ENCODE peak calls at places on chromosomes 2 and 18, in four cellular contexts. Y, M, C and T are unnamed samples.

GRCh38 chr2:86249176-86249842 is 50.1 kb downstream of the MRPL35 start:
- DNase-seq in Y (no peak), C (no peak), M (no peak), T (no peak)

GRCh38 chr2:142531375-142531774 is 346.1 kb upstream of the KYNU start:
- DNase-seq in C (no peak), M (no peak), Y (no peak), T (no peak)

GRCh38 chr2:112031916-112032582 is 23.0 kb upstream of the TMEM87B start:
- DNase-seq in M (no peak), Y (no peak), C (peak; percentile 81), T (peak; percentile 57)

GRCh38 chr2:62743506-62743905 is 38.0 kb downstream of the EHBP1 start:
- DNase-seq in C (no peak), Y (no peak), M (no peak), T (no peak)

GRCh38 chr2:74747411-74748080 is 86.4 kb upstream of the HK2 start:
- DNase-seq in Y (no peak), M (no peak), C (no peak), T (peak; percentile 51)

GRCh38 chr18:62258606-62259005 is 66.5 kb upstream of the TNFRSF11A start:
- DNase-seq in M (no peak), Y (no peak), C (no peak), T (no peak)

GRCh38 chr2:206217162-206217561 is 57.3 kb upstream of the ZDBF2 start:
- DNase-seq in Y (no peak), C (no peak), M (no peak), T (no peak)

GRCh38 chr2:202721621-202722020 is 86.9 kb downstream of the FAM117B start:
- DNase-seq in Y (no peak), M (no peak), C (no peak), T (no peak)

GRCh38 chr2:208399201-208399600 is 7.4 kb upstream of the PTH2R start:
- DNase-seq in C (no peak), Y (no peak), M (no peak), T (no peak)

GRCh38 chr2:187918996-187919821 is 365.0 kb upstream of the TFPI start:
- DNase-seq in C (no peak), Y (no peak), M (no peak), T (no peak)

GRCh38 chr2:75605770-75606535 is 40.6 kb upstream of the MRPL19 start:
- DNase-seq in M (no peak), C (no peak), Y (no peak), T (no peak)

GRCh38 chr2:136214284-136214683 is 96.3 kb upstream of the CXCR4 start:
- DNase-seq in C (no peak), Y (no peak), M (no peak), T (peak; percentile 79)

GRCh38 chr2:75100691-75101236 is 98.6 kb downstream of the TACR1 start:
- DNase-seq in M (no peak), C (no peak), Y (no peak), T (no peak)

GRCh38 chr2:219252084-219252483 is 959 bp upstream of the TUBA4B start:
- DNase-seq in Y (no peak), C (no peak), M (no peak), T (no peak)

GRCh38 chr2:86297382-86298147 is 39.9 kb downstream of the REEP1 start:
- DNase-seq in M (no peak), C (no peak), Y (no peak), T (no peak)

GRCh38 chr2:74440378-74441110 is 1.2 kb downstream of the RTKN start:
- DNase-seq in M (peak; percentile 92), C (peak; percentile 92), Y (no peak), T (no peak)

GRCh38 chr2:208103616-208104015 is 20.7 kb downstream of the CRYGD start:
- DNase-seq in C (no peak), M (no peak), Y (no peak), T (no peak)

GRCh38 chr2:207432471-207432870 is 97.3 kb upstream of the CREB1 start:
- DNase-seq in M (no peak), Y (no peak), C (no peak), T (no peak)

GRCh38 chr2:229297284-229297683 is 26.2 kb upstream of the PID1 start:
- DNase-seq in C (no peak), M (no peak), Y (no peak), T (peak; percentile 64)

GRCh38 chr2:147045113-147045512 is 799.7 kb upstream of the ACVR2A start:
- DNase-seq in Y (peak; percentile 8), C (peak; percentile 45), M (no peak), T (no peak)

GRCh38 chr2:205193829-205194228 is 488.5 kb upstream of the NRP2 start:
- DNase-seq in C (no peak), Y (no peak), M (no peak), T (no peak)
- TF ChIP-seq CTCF in C (no peak), Y (peak; percentile 31), M (no peak), T (no peak)

DNA sequence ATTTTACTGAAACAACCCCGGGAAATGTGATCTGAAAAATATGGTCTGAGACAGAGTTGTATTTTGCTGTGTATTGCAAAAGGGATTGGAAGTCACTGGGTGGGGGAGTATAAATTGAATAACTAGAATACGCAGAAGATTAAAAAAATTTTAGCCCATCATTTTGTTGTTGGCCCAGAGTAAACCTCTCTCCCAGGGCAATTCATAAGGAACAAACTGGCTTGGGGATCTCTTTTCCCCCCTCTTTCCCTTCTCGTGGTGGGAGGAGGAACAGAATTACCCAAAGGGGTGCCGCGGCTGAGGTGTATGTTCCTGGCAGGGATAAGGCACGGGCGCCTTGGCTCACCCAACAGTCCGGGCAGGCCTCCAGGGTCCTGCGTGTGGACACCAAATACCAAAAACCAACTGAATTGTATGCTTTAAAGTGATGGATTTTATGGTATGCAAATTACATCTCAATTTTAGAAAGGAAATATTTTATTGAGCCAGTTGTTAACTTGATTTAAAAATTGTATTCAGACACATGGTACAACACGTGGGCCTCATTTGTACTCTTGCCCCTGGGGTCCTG is 121.2 kb upstream of the SPRED2 start:
- DNase-seq in M (peak; percentile 60), Y (no peak), C (no peak), T (no peak)
- TF ChIP-seq CTCF in M (no peak), Y (peak; percentile 40), C (no peak), T (peak; percentile 54)

GRCh38 chr2:97664636-97664970 is 759 bp upstream of the ACTR1B start:
- DNase-seq in M (no peak), Y (peak; percentile 8), C (no peak), T (no peak)
- TF ChIP-seq CTCF in M (no peak), Y (no peak), C (no peak), T (peak; percentile 13)

GRCh38 chr18:79933765-79934164 is 17.7 kb downstream of the SLC66A2 start:
- DNase-seq in C (peak; percentile 64), Y (no peak), M (peak; percentile 78), T (no peak)
- TF ChIP-seq CTCF in C (peak; percentile 30), Y (no peak), M (peak; percentile 54), T (no peak)

GRCh38 chr2:120552079-120552478 is 183.6 kb upstream of the GLI2 start:
- DNase-seq in M (no peak), Y (no peak), C (no peak), T (no peak)

GRCh38 chr2:120554625-120555032 is 181.0 kb upstream of the GLI2 start:
- DNase-seq in C (no peak), Y (no peak), M (no peak), T (no peak)

GRCh38 chr2:120551540-120551939 is 184.1 kb upstream of the GLI2 start:
- DNase-seq in M (no peak), Y (no peak), C (no peak), T (no peak)

GRCh38 chr2:120550893-120551446 is 184.7 kb upstream of the GLI2 start:
- DNase-seq in Y (no peak), C (no peak), M (no peak), T (no peak)

GRCh38 chr2:120552800-120553471 is 182.7 kb upstream of the GLI2 start:
- DNase-seq in Y (peak; percentile 7), C (peak; percentile 89), M (peak; percentile 95), T (no peak)
- TF ChIP-seq CTCF in Y (no peak), C (peak; percentile 73), M (peak; percentile 93), T (peak; percentile 20)

GRCh38 chr2:168614291-168615018 is 158.4 kb downstream of the CERS6 start:
- DNase-seq in C (no peak), M (no peak), Y (no peak), T (no peak)
- TF ChIP-seq CTCF in C (no peak), M (no peak), Y (peak; percentile 30), T (no peak)

GRCh38 chr2:39730685-39731302 is 48.3 kb downstream of the THUMPD2 start:
- DNase-seq in C (no peak), Y (peak; percentile 41), M (no peak), T (no peak)
- TF ChIP-seq CTCF in C (peak; percentile 52), Y (peak; percentile 77), M (peak; percentile 38), T (peak; percentile 68)

DNA sequence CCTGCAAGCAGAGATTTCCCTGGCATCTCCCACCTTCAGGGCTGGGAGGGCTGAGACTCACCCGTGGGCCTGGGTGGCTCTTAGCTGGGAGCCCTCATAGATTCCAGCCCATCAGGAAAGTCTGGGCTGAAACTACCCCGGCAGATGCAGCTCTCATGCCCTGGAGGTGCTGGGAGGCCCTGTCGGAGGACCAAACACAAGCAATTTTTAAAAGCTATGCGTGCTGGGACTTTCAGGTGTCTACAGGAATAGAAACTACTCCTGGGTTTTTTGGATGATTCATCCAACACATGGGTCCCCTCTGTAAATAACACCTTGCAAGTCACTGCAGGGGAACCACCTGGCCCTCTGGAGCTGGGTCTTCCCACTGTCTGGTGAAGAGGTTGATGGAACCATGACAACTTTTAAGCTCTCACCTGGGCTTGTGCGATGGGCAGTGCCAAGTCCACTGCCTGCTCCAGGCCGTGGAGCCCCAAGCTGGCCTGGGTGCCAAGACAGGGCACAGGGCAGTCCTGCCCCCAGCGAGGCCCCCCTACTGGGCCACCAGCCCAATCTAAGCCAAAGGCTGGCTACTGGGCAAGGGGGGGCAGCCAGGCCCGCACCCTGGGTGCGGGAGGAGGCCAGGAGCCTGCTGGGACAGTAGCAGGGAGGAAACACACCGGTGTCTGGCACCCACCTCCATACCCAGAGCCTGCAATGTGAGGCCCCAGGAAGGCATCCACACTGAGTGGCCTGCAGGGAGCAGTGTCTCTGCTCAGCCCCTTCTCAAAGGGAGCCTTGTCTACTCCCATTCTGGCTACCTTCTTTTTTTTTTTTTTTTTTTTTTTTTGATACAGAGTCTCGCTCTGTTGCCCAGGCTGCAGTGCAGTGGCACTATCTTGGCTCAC is 1.1 kb upstream of the GPR55 start:
- DNase-seq in Y (no peak), C (peak; percentile 48), M (no peak), T (peak; percentile 25)
- TF ChIP-seq CTCF in Y (no peak), C (no peak), M (no peak), T (no peak)